ENCODE peak calls at places on chromosome 1, in four cellular contexts. Y, O, F and L are unnamed samples.

GRCh38 chr1:31412732-31413404 is at the start of gene SERINC2:
- DNase-seq in O (no peak), F (no peak), Y (peak; percentile 72), L (no peak)

GRCh38 chr1:7042322-7043231 is 257.3 kb downstream of the CAMTA1 start:
- DNase-seq in F (peak; percentile 73), O (no peak), Y (peak; percentile 18), L (peak; percentile 37)

GRCh38 chr1:230544758-230545157 is 97.5 kb upstream of the COG2 start:
- DNase-seq in F (no peak), O (no peak), Y (no peak), L (no peak)

GRCh38 chr1:41918450-41919043 is at the start of gene HIVEP3:
- DNase-seq in O (no peak), Y (peak; percentile 48), F (peak; percentile 52), L (peak; percentile 76)

GRCh38 chr1:15249032-15249601 is 2.1 kb downstream of the FHAD1 start:
- DNase-seq in F (no peak), O (no peak), Y (no peak), L (no peak)

GRCh38 chr1:15733218-15733725 is 2.8 kb upstream of the SLC25A34 start:
- DNase-seq in F (no peak), O (no peak), Y (no peak), L (no peak)

GRCh38 chr1:77438239-77438913 is 156.6 kb downstream of the AK5 start:
- DNase-seq in Y (no peak), O (peak; percentile 11), F (no peak), L (peak; percentile 53)

GRCh38 chr1:245091818-245092637 is 62.8 kb upstream of the KIF26B start:
- DNase-seq in O (peak; percentile 15), Y (peak; percentile 30), F (no peak), L (no peak)

GRCh38 chr1:166029196-166029965 is 137.4 kb downstream of the FAM78B start:
- DNase-seq in Y (no peak), F (no peak), O (no peak), L (no peak)

GRCh38 chr1:7640350-7640749 is 130.7 kb upstream of the VAMP3 start:
- DNase-seq in Y (no peak), F (no peak), O (no peak), L (no peak)